ENCODE peak calls at places on chromosome 17, in nine cellular contexts. C is AG04449, O is PC-3, U is choroid plexus epithelial cell, W is fibroblast of lung, K is tibial artery, S is LNCaP clone FGC, M is right atrium auricular region, G is uterus. D is an unnamed sample.

GRCh38 chr17:15442316-15443185 is 24.9 kb downstream of the CDRT4 start:
- DNase-seq in C (no peak), O (no peak), U (no peak), W (no peak), K (no peak), S (no peak), M (no peak), G (no peak), D (no peak)

GRCh38 chr17:51505450-51505849 is 245.1 kb downstream of the UTP18 start:
- DNase-seq in C (no peak), O (no peak), U (no peak), W (no peak), K (no peak), S (no peak), M (no peak), G (no peak), D (no peak)

GRCh38 chr17:29342148-29342765 is 47.9 kb upstream of the TAOK1 start:
- DNase-seq in C (no peak), O (no peak), U (no peak), W (no peak), K (no peak), S (no peak), M (no peak), G (no peak), D (no peak)

GRCh38 chr17:63116228-63116627 is 150.2 kb downstream of the TANC2 start:
- DNase-seq in C (no peak), O (peak), U (no peak), W (no peak), K (no peak), S (no peak), M (no peak), G (no peak), D (no peak)

GRCh38 chr17:74995847-74996246 is 8.4 kb downstream of the CDR2L start:
- DNase-seq in C (no peak), O (no peak), U (no peak), W (no peak), K (no peak), S (no peak), M (no peak), G (no peak), D (no peak)

GRCh38 chr17:58577696-58578095 is 63.3 kb upstream of the MTMR4 start:
- DNase-seq in C (no peak), O (peak), U (peak), W (peak), K (no peak), S (peak), M (peak), G (peak), D (peak)

GRCh38 chr17:51085150-51085805 is 35.4 kb downstream of the SPAG9 start:
- DNase-seq in C (no peak), O (peak), U (peak), W (peak), K (no peak), S (no peak), M (no peak), G (no peak), D (no peak)

GRCh38 chr17:31489295-31490018 is 98.0 kb downstream of the RAB11FIP4 start:
- DNase-seq in C (no peak), O (peak), U (no peak), W (no peak), K (no peak), S (no peak), M (no peak), G (no peak), D (no peak)

GRCh38 chr17:36475346-36475970 is 11.0 kb upstream of the ZNHIT3 start:
- DNase-seq in C (no peak), O (no peak), U (no peak), W (no peak), K (no peak), S (no peak), M (no peak), G (no peak), D (no peak)

GRCh38 chr17:76238847-76239537 is 1.3 kb downstream of the RNF157 start:
- DNase-seq in C (no peak), O (no peak), U (no peak), W (no peak), K (no peak), S (no peak), M (no peak), G (no peak), D (no peak)

GRCh38 chr17:80817861-80818260 is 173.8 kb upstream of the CHMP6 start:
- DNase-seq in C (no peak), O (peak), U (no peak), W (peak), K (no peak), S (no peak), M (no peak), G (no peak), D (no peak)

GRCh38 chr17:50468120-50469004 is at the start of gene CHAD:
- DNase-seq in C (no peak), O (no peak), U (no peak), W (no peak), K (no peak), S (no peak), M (no peak), G (no peak), D (no peak)

GRCh38 chr17:75048396-75048933 is 1.4 kb downstream of the KCTD2 start:
- DNase-seq in C (no peak), O (peak), U (no peak), W (peak), K (peak), S (no peak), M (no peak), G (no peak), D (no peak)

GRCh38 chr17:20114466-20114865 is 105.3 kb downstream of the SPECC1 start:
- DNase-seq in C (no peak), O (peak), U (peak), W (no peak), K (no peak), S (no peak), M (no peak), G (no peak), D (no peak)

GRCh38 chr17:76530826-76531500 is 6.5 kb downstream of the CYGB start:
- DNase-seq in C (no peak), O (no peak), U (no peak), W (no peak), K (no peak), S (no peak), M (no peak), G (no peak), D (no peak)

GRCh38 chr17:74987909-74988711 is 678 bp downstream of the CDR2L start:
- DNase-seq in C (no peak), O (peak), U (peak), W (peak), K (peak), S (no peak), M (peak), G (peak), D (no peak)

GRCh38 chr17:29256735-29257466 is 10.2 kb downstream of the CRYBA1 start:
- DNase-seq in C (no peak), O (no peak), U (peak), W (peak), K (no peak), S (no peak), M (no peak), G (no peak), D (no peak)

GRCh38 chr17:57975044-57975443 is 13.0 kb downstream of the VEZF1 start:
- DNase-seq in C (no peak), O (no peak), U (peak), W (peak), K (no peak), S (no peak), M (no peak), G (no peak), D (no peak)

GRCh38 chr17:18992454-18993130 is 12.0 kb downstream of the FAM83G start:
- DNase-seq in C (no peak), O (no peak), U (no peak), W (no peak), K (no peak), S (no peak), M (no peak), G (no peak), D (no peak)

GRCh38 chr17:73644145-73645049 is at the start of gene SDK2:
- DNase-seq in C (no peak), O (no peak), U (no peak), W (no peak), K (no peak), S (no peak), M (no peak), G (no peak), D (no peak)

GRCh38 chr17:69523252-69523861 is 108.9 kb downstream of the MAP2K6 start:
- DNase-seq in C (no peak), O (peak), U (peak), W (peak), K (no peak), S (no peak), M (no peak), G (no peak), D (no peak)

GRCh38 chr17:1956134-1956533 is 69.0 kb downstream of the RTN4RL1 start:
- DNase-seq in C (no peak), O (no peak), U (no peak), W (no peak), K (no peak), S (no peak), M (no peak), G (no peak), D (no peak)

GRCh38 chr17:32783602-32784001 is 93.3 kb downstream of the MYO1D start:
- DNase-seq in C (peak), O (peak), U (peak), W (peak), K (no peak), S (peak), M (no peak), G (no peak), D (peak)

GRCh38 chr17:19578545-19578944 is 44.9 kb downstream of the SLC47A1 start:
- DNase-seq in C (no peak), O (no peak), U (peak), W (no peak), K (no peak), S (no peak), M (no peak), G (no peak), D (no peak)

GRCh38 chr17:82644148-82644547 is 4.1 kb downstream of the WDR45B start:
- DNase-seq in C (no peak), O (no peak), U (no peak), W (no peak), K (no peak), S (no peak), M (no peak), G (no peak), D (no peak)

GRCh38 chr17:36498560-36499300 is 12.2 kb downstream of the ZNHIT3 start:
- DNase-seq in C (no peak), O (no peak), U (no peak), W (no peak), K (peak), S (no peak), M (no peak), G (no peak), D (no peak)

GRCh38 chr17:4938670-4939553 is 934 bp downstream of the SLC25A11 start:
- DNase-seq in C (no peak), O (no peak), U (peak), W (no peak), K (no peak), S (no peak), M (no peak), G (no peak), D (no peak)

GRCh38 chr17:880871-881269 is 98.7 kb downstream of the NXN start:
- DNase-seq in C (no peak), O (no peak), U (no peak), W (no peak), K (no peak), S (no peak), M (no peak), G (no peak), D (no peak)

GRCh38 chr17:28343491-28343932 is 8.0 kb downstream of the TNFAIP1 start:
- DNase-seq in C (no peak), O (no peak), U (no peak), W (no peak), K (no peak), S (no peak), M (no peak), G (no peak), D (no peak)

GRCh38 chr17:80732268-80732667 is 187.6 kb downstream of the RPTOR start:
- DNase-seq in C (peak), O (no peak), U (peak), W (peak), K (no peak), S (no peak), M (no peak), G (no peak), D (peak)

GRCh38 chr17:14297161-14297851 is 3.6 kb upstream of the HS3ST3B1 start:
- DNase-seq in C (no peak), O (peak), U (peak), W (peak), K (no peak), S (no peak), M (no peak), G (peak), D (no peak)

GRCh38 chr17:19365499-19365817 is 2.9 kb upstream of the B9D1 start:
- DNase-seq in C (no peak), O (no peak), U (no peak), W (no peak), K (no peak), S (no peak), M (no peak), G (no peak), D (no peak)

GRCh38 chr17:76142044-76143041 is 1.3 kb upstream of the FOXJ1 start:
- DNase-seq in C (no peak), O (no peak), U (no peak), W (no peak), K (no peak), S (no peak), M (no peak), G (no peak), D (no peak)

GRCh38 chr17:48443712-48444111 is 13.7 kb upstream of the SKAP1 start:
- DNase-seq in C (no peak), O (no peak), U (no peak), W (no peak), K (no peak), S (no peak), M (no peak), G (no peak), D (no peak)

GRCh38 chr17:56505154-56505756 is 88.2 kb upstream of the NOG start:
- DNase-seq in C (no peak), O (peak), U (no peak), W (no peak), K (no peak), S (no peak), M (no peak), G (no peak), D (no peak)

GRCh38 chr17:56502120-56502519 is 91.4 kb upstream of the NOG start:
- DNase-seq in C (no peak), O (no peak), U (no peak), W (no peak), K (no peak), S (no peak), M (no peak), G (no peak), D (no peak)

GRCh38 chr17:56497132-56497531 is 96.4 kb upstream of the NOG start:
- DNase-seq in C (no peak), O (no peak), U (no peak), W (no peak), K (no peak), S (no peak), M (no peak), G (no peak), D (no peak)

DNA sequence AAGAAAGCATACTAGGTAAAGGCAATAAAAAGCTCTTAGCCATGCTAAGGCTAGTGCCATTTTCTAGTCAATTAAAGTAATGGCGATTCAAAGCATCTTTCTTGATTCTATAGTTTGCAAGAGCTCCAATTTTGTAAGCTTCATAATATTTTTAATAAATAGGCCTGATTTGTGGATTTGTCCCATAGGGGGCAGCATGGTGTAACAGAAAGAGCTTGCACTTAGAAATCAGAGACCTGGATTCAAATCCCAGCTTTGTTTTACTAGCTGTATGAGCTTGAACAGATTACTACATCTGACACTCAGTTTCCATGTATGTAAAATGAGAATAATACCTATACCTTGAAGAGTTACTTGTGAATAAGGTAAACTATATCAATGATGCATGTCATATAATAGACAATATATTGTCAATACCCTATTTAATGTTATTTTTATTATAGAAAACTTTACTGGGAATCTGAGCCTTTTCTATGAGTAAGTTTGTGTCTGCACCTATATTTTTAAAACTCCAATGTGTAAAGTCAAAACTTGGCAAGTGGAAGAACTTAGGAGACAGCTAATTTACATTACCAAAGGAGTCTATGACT is 93.6 kb upstream of the NOG start:
- DNase-seq in C (no peak), O (peak), U (peak), W (peak), K (no peak), S (peak), M (no peak), G (no peak), D (no peak)
- TF ChIP-seq CTCF in C (peak), O (peak), U (peak), W (peak), K (no peak), S (peak), M (no peak), G (no peak), D (peak)

GRCh38 chr17:78343099-78343432 is 16.8 kb downstream of the SOCS3 start:
- DNase-seq in C (no peak), O (peak), U (peak), W (peak), K (peak), S (no peak), M (peak), G (peak), D (no peak)

GRCh38 chr17:78344666-78345065 is 15.2 kb downstream of the SOCS3 start:
- DNase-seq in C (no peak), O (no peak), U (peak), W (no peak), K (no peak), S (no peak), M (no peak), G (no peak), D (no peak)

GRCh38 chr17:78341559-78342437 is 18.1 kb downstream of the SOCS3 start:
- DNase-seq in C (no peak), O (peak), U (peak), W (peak), K (peak), S (no peak), M (no peak), G (peak), D (no peak)

GRCh38 chr17:78343433-78344201 is 16.3 kb downstream of the SOCS3 start:
- DNase-seq in C (no peak), O (no peak), U (no peak), W (no peak), K (no peak), S (no peak), M (no peak), G (no peak), D (no peak)

GRCh38 chr17:78342438-78343098 is 17.3 kb downstream of the SOCS3 start:
- DNase-seq in C (no peak), O (peak), U (peak), W (peak), K (peak), S (no peak), M (no peak), G (peak), D (no peak)
- H3K4me3 ChIP-seq in C (peak), O (peak), U (peak), W (peak), K (peak), S (no peak), M (peak), G (peak), D (peak)

GRCh38 chr17:46193626-46194392 is 580 bp upstream of the KANSL1 start:
- DNase-seq in C (peak), O (peak), U (peak), W (peak), K (peak), S (peak), M (peak), G (peak), D (peak)
- TF ChIP-seq CTCF in C (no peak), O (peak), U (no peak), W (peak), K (peak), S (no peak), M (no peak), G (no peak), D (no peak)

GRCh38 chr17:41548844-41549595 is 20.9 kb upstream of the KRT19 start:
- DNase-seq in C (peak), O (peak), U (peak), W (peak), K (peak), S (peak), M (peak), G (peak), D (peak)
- H3K4me3 ChIP-seq in C (peak), O (peak), U (peak), W (no peak), K (peak), S (peak), M (no peak), G (no peak), D (no peak)

GRCh38 chr17:7440823-7441174 is 1.5 kb downstream of the FGF11 start:
- DNase-seq in C (no peak), O (peak), U (peak), W (no peak), K (no peak), S (no peak), M (no peak), G (no peak), D (no peak)
- TF ChIP-seq CTCF in C (peak), O (no peak), U (peak), W (no peak), K (no peak), S (no peak), M (no peak), G (no peak), D (peak)

GRCh38 chr17:17367931-17368330 is 64.8 kb downstream of the NT5M start:
- DNase-seq in C (no peak), O (no peak), U (no peak), W (no peak), K (no peak), S (no peak), M (no peak), G (no peak), D (no peak)

GRCh38 chr17:17365476-17366110 is 62.4 kb downstream of the NT5M start:
- DNase-seq in C (no peak), O (no peak), U (no peak), W (no peak), K (no peak), S (no peak), M (no peak), G (no peak), D (no peak)

GRCh38 chr17:17366941-17367885 is 64.0 kb downstream of the NT5M start:
- DNase-seq in C (no peak), O (no peak), U (no peak), W (no peak), K (no peak), S (no peak), M (no peak), G (no peak), D (no peak)

GRCh38 chr17:17364338-17364667 is 61.1 kb downstream of the NT5M start:
- DNase-seq in C (no peak), O (no peak), U (no peak), W (no peak), K (peak), S (no peak), M (no peak), G (peak), D (no peak)

GRCh38 chr17:17366235-17366634 is 63.1 kb downstream of the NT5M start:
- DNase-seq in C (no peak), O (no peak), U (no peak), W (no peak), K (no peak), S (no peak), M (no peak), G (no peak), D (no peak)
- H3K4me3 ChIP-seq in C (no peak), O (no peak), U (no peak), W (no peak), K (no peak), S (no peak), M (no peak), G (no peak), D (no peak)

GRCh38 chr17:7982666-7983065 is 19.7 kb upstream of the GUCY2D start:
- DNase-seq in C (no peak), O (peak), U (peak), W (peak), K (no peak), S (no peak), M (no peak), G (no peak), D (no peak)
- TF ChIP-seq CTCF in C (peak), O (peak), U (peak), W (peak), K (no peak), S (no peak), M (no peak), G (no peak), D (peak)

DNA sequence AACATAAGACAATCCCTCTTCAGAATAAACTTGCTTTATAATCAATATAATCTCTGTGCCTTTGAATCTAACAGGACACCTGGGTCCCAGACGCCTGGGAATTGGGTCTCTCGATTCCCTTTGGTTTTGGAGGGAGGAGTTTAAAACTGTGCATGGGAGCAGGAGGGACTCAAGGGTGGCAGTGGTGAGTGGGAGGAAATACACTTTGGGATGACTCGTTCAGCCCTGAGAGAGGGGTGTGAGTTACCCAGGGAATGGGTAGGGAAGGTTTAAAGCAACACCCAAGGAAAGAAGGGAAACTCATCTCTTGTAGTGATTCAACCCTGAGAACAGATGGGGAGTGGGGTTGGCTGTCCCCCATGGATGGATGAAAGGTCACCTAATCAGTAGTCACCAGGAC is 1.6 kb downstream of the RANGRF start:
- DNase-seq in C (no peak), O (peak), U (no peak), W (no peak), K (no peak), S (no peak), M (no peak), G (no peak), D (no peak)
- H3K4me3 ChIP-seq in C (no peak), O (no peak), U (no peak), W (no peak), K (no peak), S (no peak), M (no peak), G (no peak), D (no peak)

D was measured in AG09309.